ENCODE peak calls at places on chromosomes 3 and 15, in four cellular contexts. W is GM12878, C is H1, N is HepG2. B is an unnamed sample.
A peak's percentile ranks its signal among the peaks of the same experiment; 100 is the strongest.

GRCh38 chr15:52668133-52668532 is 11.1 kb downstream of the ATOSA start:
- DNase-seq in W (no peak), C (no peak), N (no peak), B (no peak)

GRCh38 chr3:181253796-181254195 is 264.3 kb upstream of the DNAJC19 start:
- DNase-seq in W (no peak), C (no peak), N (no peak), B (no peak)

GRCh38 chr3:64207289-64208086 is 17.8 kb downstream of the PRICKLE2 start:
- DNase-seq in W (no peak), C (no peak), N (no peak), B (no peak)

GRCh38 chr3:37054370-37054769 is 61.1 kb downstream of the MLH1 start:
- DNase-seq in W (peak; percentile 32), C (no peak), N (no peak), B (no peak)

GRCh38 chr3:187678869-187679268 is 8.7 kb upstream of the SST start:
- DNase-seq in W (no peak), C (no peak), N (peak; percentile 41), B (peak; percentile 63)

GRCh38 chr15:42332331-42332730 is 27.0 kb upstream of the CAPN3 start:
- DNase-seq in W (no peak), C (no peak), N (no peak), B (no peak)

GRCh38 chr3:9183011-9183410 is 66.4 kb downstream of the SRGAP3 start:
- DNase-seq in W (no peak), C (no peak), N (no peak), B (no peak)

GRCh38 chr3:149536429-149536828 is 61.9 kb downstream of the TM4SF4 start:
- DNase-seq in W (no peak), C (no peak), N (no peak), B (peak; percentile 25)

GRCh38 chr3:154161806-154162205 is 40.6 kb downstream of the ARHGEF26 start:
- DNase-seq in W (no peak), C (no peak), N (no peak), B (no peak)

GRCh38 chr15:20341901-20342605 is 199.5 kb downstream of the GOLGA6L6 start:
- DNase-seq in W (no peak), C (no peak), N (no peak), B (no peak)

GRCh38 chr3:36874351-36874874 is 70.4 kb downstream of the TRANK1 start:
- DNase-seq in W (no peak), C (no peak), N (no peak), B (no peak)

GRCh38 chr3:9503283-9503682 is 50.3 kb downstream of the LHFPL4 start:
- DNase-seq in W (peak; percentile 21), C (peak; percentile 83), N (peak; percentile 72), B (peak; percentile 92)

GRCh38 chr3:143068059-143068458 is 51.5 kb upstream of the CHST2 start:
- DNase-seq in W (no peak), C (no peak), N (no peak), B (peak; percentile 63)

GRCh38 chr15:41495736-41496599 is 2.3 kb downstream of the ITPKA start:
- DNase-seq in W (no peak), C (no peak), N (peak; percentile 83), B (no peak)

GRCh38 chr3:11514191-11514770 is 129.4 kb downstream of the VGLL4 start:
- DNase-seq in W (no peak), C (no peak), N (peak; percentile 54), B (no peak)
- H3K4me3 ChIP-seq in W (no peak overlapping the region), C (no peak overlapping the region), N (no peak overlapping the region), B (no peak overlapping the region)

GRCh38 chr3:106687905-106688304 is 689.3 kb upstream of the CCDC54 start:
- DNase-seq in W (no peak), C (no peak), N (no peak), B (no peak)

GRCh38 chr3:106688463-106688862 is 688.8 kb upstream of the CCDC54 start:
- DNase-seq in W (no peak), C (no peak), N (peak; percentile 47), B (no peak)

GRCh38 chr3:106685751-106686150 is 691.5 kb upstream of the CCDC54 start:
- DNase-seq in W (no peak), C (no peak), N (no peak), B (no peak)

GRCh38 chr3:106678657-106679390 is 698.4 kb upstream of the CCDC54 start:
- DNase-seq in W (no peak), C (no peak), N (no peak), B (no peak)

DNA sequence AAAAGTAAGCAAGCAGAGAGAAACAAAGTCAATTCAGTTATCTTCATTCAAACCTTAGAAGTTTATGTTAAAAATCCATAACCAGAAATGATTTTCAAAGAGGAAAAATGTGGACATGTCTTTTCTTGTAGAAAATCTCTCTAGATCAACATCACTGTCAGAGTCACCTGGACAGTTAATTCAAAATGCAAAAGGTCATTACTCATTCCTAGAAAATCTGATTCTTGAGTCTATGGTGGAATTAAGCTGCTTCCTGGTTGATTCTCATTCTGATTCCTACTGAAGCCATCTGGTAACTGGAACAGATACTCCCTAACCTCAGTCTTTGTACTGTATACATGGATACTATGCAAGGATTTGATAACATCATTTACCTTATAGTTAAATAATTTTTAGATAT is 693.3 kb upstream of the CCDC54 start:
- DNase-seq in W (no peak), C (no peak), N (no peak), B (no peak)
- TF ChIP-seq SUZ12 in W (no peak), C (no peak), N (no peak), B (no peak)

GRCh38 chr3:49166752-49167556 is 823 bp upstream of the CCDC71 start:
- DNase-seq in W (no peak), C (no peak), N (peak; percentile 65), B (no peak)
- H3K4me3 ChIP-seq in W (peak overlapping the region; percentile 84), C (peak overlapping the region; percentile 86), N (peak overlapping the region; percentile 88), B (peak overlapping the region; percentile 92)

DNA sequence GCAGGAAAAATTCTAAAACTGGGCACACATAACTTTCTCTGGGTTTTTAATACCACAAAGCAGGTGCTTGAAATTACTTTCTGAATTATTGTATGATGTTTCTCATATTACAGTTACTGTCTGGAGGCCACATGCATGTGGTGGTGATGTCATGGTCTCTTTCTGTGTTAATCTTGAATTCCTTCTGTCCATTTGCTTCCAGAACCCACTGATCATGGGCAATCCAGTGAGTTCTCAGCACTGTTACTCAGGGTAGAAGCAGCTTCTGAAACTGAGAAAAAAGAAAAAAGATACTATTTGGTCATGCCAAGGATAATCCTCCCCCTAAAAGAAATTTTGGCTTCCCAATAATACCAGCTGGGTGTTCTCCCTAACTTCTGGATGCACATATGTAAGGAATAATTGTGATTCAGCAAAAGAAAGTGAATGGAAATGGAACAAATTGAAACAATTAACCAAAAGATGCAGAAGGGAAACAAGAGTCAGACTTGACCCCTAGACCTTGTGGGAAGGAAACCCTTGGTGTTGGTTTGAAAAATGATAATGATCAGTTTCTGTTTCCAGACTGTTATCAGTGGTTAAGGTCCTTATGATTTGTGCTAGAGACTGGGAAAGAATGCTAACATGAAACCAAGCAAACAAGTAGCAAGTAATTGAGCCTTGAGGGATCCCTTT is 92.3 kb downstream of the RBMS3 start:
- DNase-seq in W (no peak), C (no peak), N (no peak), B (no peak)
- TF ChIP-seq SUZ12 in W (no peak), C (no peak), N (no peak), B (no peak)

DNA sequence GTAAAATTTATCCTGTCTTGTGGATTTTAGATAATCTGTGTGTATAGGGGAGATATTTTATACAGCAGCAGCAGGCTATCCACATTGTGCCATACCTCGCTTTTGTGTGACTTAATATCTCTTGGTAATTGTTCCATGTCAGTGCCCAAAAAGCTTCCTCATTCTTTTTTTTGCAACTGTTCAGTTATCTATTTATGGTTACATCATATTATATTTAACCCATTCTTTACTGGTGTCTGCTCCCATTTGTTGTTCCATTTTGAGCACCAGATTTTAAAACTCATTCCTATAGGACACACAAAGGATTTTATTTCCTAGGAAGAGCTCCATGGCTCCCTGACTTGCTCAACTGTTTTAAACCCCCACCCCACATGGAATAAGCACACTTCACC is 86.3 kb upstream of the RASGRP1 start:
- DNase-seq in W (no peak), C (no peak), N (no peak), B (no peak)
- H3K4me3 ChIP-seq in W (peak overlapping the region; percentile 4), C (no peak overlapping the region), N (no peak overlapping the region), B (no peak overlapping the region)

GRCh38 chr3:156217674-156218352 is 97.4 kb downstream of the KCNAB1 start:
- DNase-seq in W (no peak), C (no peak), N (no peak), B (no peak)
- TF ChIP-seq SUZ12 in W (no peak), C (no peak), N (no peak), B (no peak)

GRCh38 chr3:77041156-77041696 is 1.3 kb downstream of the ROBO2 start:
- DNase-seq in W (no peak), C (no peak), N (no peak), B (no peak)
- H3K4me3 ChIP-seq in W (no peak overlapping the region), C (peak overlapping the region; percentile 16), N (no peak overlapping the region), B (no peak overlapping the region)

GRCh38 chr3:127697531-127698240 is 24.9 kb downstream of the ABTB1 start:
- DNase-seq in W (peak; percentile 48), C (no peak), N (peak; percentile 58), B (no peak)
- TF ChIP-seq SUZ12 in W (no peak), C (no peak), N (peak; percentile 52), B (no peak)

GRCh38 chr3:71681224-71681668 is 44.0 kb downstream of the EIF4E3 start:
- DNase-seq in W (no peak), C (no peak), N (peak; percentile 39), B (peak; percentile 46)

GRCh38 chr3:71684046-71684730 is 41.0 kb downstream of the EIF4E3 start:
- DNase-seq in W (no peak), C (no peak), N (no peak), B (no peak)

GRCh38 chr3:71685686-71686085 is 39.5 kb downstream of the EIF4E3 start:
- DNase-seq in W (no peak), C (no peak), N (no peak), B (no peak)

GRCh38 chr3:71688121-71688520 is 37.1 kb downstream of the EIF4E3 start:
- DNase-seq in W (no peak), C (no peak), N (no peak), B (no peak)

DNA sequence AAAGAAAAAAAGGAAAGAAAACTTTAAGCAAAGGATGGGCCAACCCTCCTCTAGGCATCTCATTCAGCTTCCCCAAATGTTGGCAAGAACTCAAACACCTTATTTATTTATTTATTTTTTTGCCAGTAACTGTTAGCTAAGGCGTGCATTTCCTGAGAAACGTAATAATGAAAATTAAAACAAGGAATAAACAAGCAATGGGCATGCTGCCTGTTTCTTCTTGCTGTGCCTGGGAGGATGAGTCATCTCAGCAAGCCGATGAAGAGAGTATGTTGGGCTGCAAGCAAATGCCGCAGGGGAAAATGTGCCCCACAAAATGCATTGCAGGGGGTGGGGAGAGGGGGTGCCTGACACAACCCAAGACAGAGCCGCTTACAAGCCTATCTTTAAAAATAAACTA is 40.5 kb downstream of the EIF4E3 start:
- DNase-seq in W (no peak), C (no peak), N (no peak), B (no peak)
- H3K4me3 ChIP-seq in W (no peak overlapping the region), C (no peak overlapping the region), N (no peak overlapping the region), B (no peak overlapping the region)

DNA sequence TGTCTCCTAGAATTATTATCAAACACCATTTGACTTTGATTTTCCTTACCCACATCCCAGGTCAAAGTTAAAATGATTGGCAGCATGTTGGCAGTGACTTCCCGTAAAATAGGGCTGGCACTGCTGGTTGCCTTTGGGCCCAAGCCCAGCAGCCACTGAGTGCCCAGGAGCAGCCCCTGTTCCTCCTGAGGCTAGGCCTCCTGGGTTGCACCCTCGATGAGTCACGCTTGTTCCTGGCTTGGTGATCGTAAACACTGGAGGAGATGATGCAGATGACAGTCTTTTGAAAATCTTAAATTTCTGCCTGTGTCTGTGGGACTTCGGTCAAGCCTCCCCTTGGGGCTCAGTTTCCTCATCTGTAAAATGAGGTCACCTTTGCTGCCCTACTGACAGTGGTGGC is 290.0 kb downstream of the TLE3 start:
- DNase-seq in W (no peak), C (no peak), N (no peak), B (no peak)
- TF ChIP-seq SUZ12 in W (no peak), C (no peak), N (no peak), B (no peak)